ENCODE peak calls at places on chromosomes 1 and 21, in eight cellular contexts. One of them, this sample, is unnamed.

GRCh38 chr1:58844176-58844575 is 60.3 kb upstream of the JUN start:
- DNase-seq in fibroblast of mammary gland: peak; percentile 52
- DNase-seq in GM12891: no peak
- DNase-seq in H9: no peak
- DNase-seq in HAP-1: no peak
- DNase-seq in activated CD4-positive, alpha-beta T cell treated with anti-CD3 and anti-CD28 coated beads, Interleukin-2, amount 50 U/mL, for 48 hours: no peak
- DNase-seq in cardiac fibroblast: peak; percentile 49
- DNase-seq in NCI-H774: no peak
- DNase-seq in this sample: no peak

GRCh38 chr1:202879128-202879527 is 9.8 kb downstream of the RABIF start:
- DNase-seq in H9: no peak
- DNase-seq in GM12891: no peak
- DNase-seq in NCI-H774: no peak
- DNase-seq in activated CD4-positive, alpha-beta T cell treated with anti-CD3 and anti-CD28 coated beads, Interleukin-2, amount 50 U/mL, for 48 hours: no peak
- DNase-seq in fibroblast of mammary gland: no peak
- DNase-seq in HAP-1: no peak
- DNase-seq in cardiac fibroblast: no peak
- DNase-seq in this sample: no peak

GRCh38 chr1:27137022-27137542 is 17.8 kb downstream of the SLC9A1 start:
- DNase-seq in cardiac fibroblast: no peak
- DNase-seq in H9: peak; percentile 46
- DNase-seq in activated CD4-positive, alpha-beta T cell treated with anti-CD3 and anti-CD28 coated beads, Interleukin-2, amount 50 U/mL, for 48 hours: peak; percentile 83
- DNase-seq in HAP-1: no peak
- DNase-seq in NCI-H774: no peak
- DNase-seq in fibroblast of mammary gland: no peak
- DNase-seq in GM12891: peak; percentile 78
- DNase-seq in this sample: no peak

GRCh38 chr1:74732960-74733615 is at the start of the genes CRYZ and TYW3:
- DNase-seq in activated CD4-positive, alpha-beta T cell treated with anti-CD3 and anti-CD28 coated beads, Interleukin-2, amount 50 U/mL, for 48 hours: peak; percentile 87
- DNase-seq in H9: no peak
- DNase-seq in NCI-H774: peak; percentile 88
- DNase-seq in fibroblast of mammary gland: peak; percentile 93
- DNase-seq in GM12891: peak; percentile 47
- DNase-seq in cardiac fibroblast: peak; percentile 96
- DNase-seq in HAP-1: peak; percentile 75
- DNase-seq in this sample: peak; percentile 94

GRCh38 chr1:116485071-116485735 is 85.6 kb downstream of the CD58 start:
- DNase-seq in NCI-H774: peak; percentile 87
- DNase-seq in HAP-1: peak; percentile 87
- DNase-seq in cardiac fibroblast: peak; percentile 89
- DNase-seq in fibroblast of mammary gland: peak; percentile 87
- DNase-seq in H9: peak; percentile 89
- DNase-seq in GM12891: peak; percentile 62
- DNase-seq in activated CD4-positive, alpha-beta T cell treated with anti-CD3 and anti-CD28 coated beads, Interleukin-2, amount 50 U/mL, for 48 hours: peak; percentile 94
- DNase-seq in this sample: peak; percentile 76

GRCh38 chr1:201383647-201384405 is 6.3 kb upstream of the TNNT2 start:
- DNase-seq in H9: no peak
- DNase-seq in NCI-H774: peak; percentile 58
- DNase-seq in HAP-1: no peak
- DNase-seq in fibroblast of mammary gland: peak; percentile 89
- DNase-seq in activated CD4-positive, alpha-beta T cell treated with anti-CD3 and anti-CD28 coated beads, Interleukin-2, amount 50 U/mL, for 48 hours: no peak
- DNase-seq in cardiac fibroblast: peak; percentile 82
- DNase-seq in GM12891: no peak
- DNase-seq in this sample: peak; percentile 84

GRCh38 chr1:79517425-79518219 is 511.1 kb upstream of the ADGRL4 start:
- DNase-seq in cardiac fibroblast: no peak
- DNase-seq in activated CD4-positive, alpha-beta T cell treated with anti-CD3 and anti-CD28 coated beads, Interleukin-2, amount 50 U/mL, for 48 hours: no peak
- DNase-seq in HAP-1: no peak
- DNase-seq in H9: no peak
- DNase-seq in NCI-H774: no peak
- DNase-seq in GM12891: no peak
- DNase-seq in fibroblast of mammary gland: no peak
- DNase-seq in this sample: no peak

GRCh38 chr21:45416619-45417018 is 11.7 kb downstream of the COL18A1 start:
- DNase-seq in cardiac fibroblast: no peak
- DNase-seq in HAP-1: no peak
- DNase-seq in NCI-H774: no peak
- DNase-seq in GM12891: no peak
- DNase-seq in activated CD4-positive, alpha-beta T cell treated with anti-CD3 and anti-CD28 coated beads, Interleukin-2, amount 50 U/mL, for 48 hours: no peak
- DNase-seq in H9: peak; percentile 62
- DNase-seq in fibroblast of mammary gland: no peak
- DNase-seq in this sample: no peak

GRCh38 chr21:45318556-45319341 is 31.1 kb upstream of the POFUT2 start:
- DNase-seq in fibroblast of mammary gland: peak; percentile 75
- DNase-seq in NCI-H774: no peak
- DNase-seq in GM12891: no peak
- DNase-seq in HAP-1: no peak
- DNase-seq in H9: peak; percentile 27
- DNase-seq in cardiac fibroblast: peak; percentile 77
- DNase-seq in activated CD4-positive, alpha-beta T cell treated with anti-CD3 and anti-CD28 coated beads, Interleukin-2, amount 50 U/mL, for 48 hours: no peak
- DNase-seq in this sample: no peak

GRCh38 chr21:45888361-45889009 is 93.1 kb upstream of the COL6A1 start:
- DNase-seq in HAP-1: no peak
- DNase-seq in GM12891: no peak
- DNase-seq in fibroblast of mammary gland: no peak
- DNase-seq in cardiac fibroblast: no peak
- DNase-seq in activated CD4-positive, alpha-beta T cell treated with anti-CD3 and anti-CD28 coated beads, Interleukin-2, amount 50 U/mL, for 48 hours: no peak
- DNase-seq in H9: no peak
- DNase-seq in NCI-H774: no peak
- DNase-seq in this sample: no peak

GRCh38 chr1:247378334-247379073 is 37.5 kb upstream of the NLRP3 start:
- DNase-seq in HAP-1: no peak
- DNase-seq in activated CD4-positive, alpha-beta T cell treated with anti-CD3 and anti-CD28 coated beads, Interleukin-2, amount 50 U/mL, for 48 hours: no peak
- DNase-seq in NCI-H774: no peak
- DNase-seq in fibroblast of mammary gland: no peak
- DNase-seq in GM12891: no peak
- DNase-seq in H9: no peak
- DNase-seq in cardiac fibroblast: no peak
- DNase-seq in this sample: no peak

GRCh38 chr1:47471163-47471562 is 33.3 kb downstream of the FOXD2 start:
- DNase-seq in fibroblast of mammary gland: peak; percentile 83
- DNase-seq in activated CD4-positive, alpha-beta T cell treated with anti-CD3 and anti-CD28 coated beads, Interleukin-2, amount 50 U/mL, for 48 hours: no peak
- DNase-seq in GM12891: no peak
- DNase-seq in HAP-1: no peak
- DNase-seq in NCI-H774: no peak
- DNase-seq in cardiac fibroblast: no peak
- DNase-seq in H9: no peak
- DNase-seq in this sample: no peak

GRCh38 chr1:35924838-35925237 is 6.1 kb upstream of the AGO3 start:
- DNase-seq in activated CD4-positive, alpha-beta T cell treated with anti-CD3 and anti-CD28 coated beads, Interleukin-2, amount 50 U/mL, for 48 hours: no peak
- DNase-seq in HAP-1: no peak
- DNase-seq in cardiac fibroblast: no peak
- DNase-seq in GM12891: no peak
- DNase-seq in H9: no peak
- DNase-seq in NCI-H774: no peak
- DNase-seq in fibroblast of mammary gland: no peak
- DNase-seq in this sample: no peak

GRCh38 chr1:225026701-225027100 is 97.2 kb downstream of the DNAH14 start:
- DNase-seq in activated CD4-positive, alpha-beta T cell treated with anti-CD3 and anti-CD28 coated beads, Interleukin-2, amount 50 U/mL, for 48 hours: no peak
- DNase-seq in H9: no peak
- DNase-seq in HAP-1: no peak
- DNase-seq in fibroblast of mammary gland: no peak
- DNase-seq in GM12891: no peak
- DNase-seq in cardiac fibroblast: no peak
- DNase-seq in NCI-H774: no peak
- DNase-seq in this sample: no peak

GRCh38 chr1:21337010-21337437 is 46.8 kb upstream of the ECE1 start:
- DNase-seq in GM12891: no peak
- DNase-seq in cardiac fibroblast: no peak
- DNase-seq in HAP-1: no peak
- DNase-seq in fibroblast of mammary gland: no peak
- DNase-seq in activated CD4-positive, alpha-beta T cell treated with anti-CD3 and anti-CD28 coated beads, Interleukin-2, amount 50 U/mL, for 48 hours: no peak
- DNase-seq in NCI-H774: no peak
- DNase-seq in H9: no peak
- DNase-seq in this sample: no peak

GRCh38 chr1:58352476-58353092 is 193.9 kb downstream of the OMA1 start:
- DNase-seq in activated CD4-positive, alpha-beta T cell treated with anti-CD3 and anti-CD28 coated beads, Interleukin-2, amount 50 U/mL, for 48 hours: no peak
- DNase-seq in fibroblast of mammary gland: no peak
- DNase-seq in HAP-1: no peak
- DNase-seq in GM12891: no peak
- DNase-seq in NCI-H774: no peak
- DNase-seq in cardiac fibroblast: no peak
- DNase-seq in H9: no peak
- DNase-seq in this sample: no peak

This sample was measured in brain microvascular endothelial cell.